ENCODE peak calls at places on chromosomes 4 and X, in nine cellular contexts. One of them, this sample, is unnamed.

GRCh38 chr4:68021185-68021584 is 57.9 kb upstream of the TMPRSS11A start:
- DNase-seq in GM20000: no peak
- DNase-seq in MM.1S: no peak
- DNase-seq in PC-3: peak; percentile 26
- DNase-seq in WTC11: no peak
- DNase-seq in psoas muscle: no peak
- DNase-seq in kidney: no peak
- DNase-seq in fibroblast of pulmonary artery: peak; percentile 0
- DNase-seq in fibroblast of lung: no peak
- DNase-seq in this sample: no peak

GRCh38 chrX:19886888-19887531 is 390 bp downstream of the SH3KBP1 start:
- DNase-seq in GM20000: peak; percentile 64
- DNase-seq in MM.1S: peak; percentile 7
- DNase-seq in PC-3: peak; percentile 5
- DNase-seq in WTC11: peak; percentile 18
- DNase-seq in psoas muscle: peak; percentile 58
- DNase-seq in kidney: peak; percentile 74
- DNase-seq in fibroblast of pulmonary artery: no peak
- DNase-seq in fibroblast of lung: no peak
- DNase-seq in this sample: peak; percentile 49

GRCh38 chrX:17039826-17040225 is 93.4 kb downstream of the REPS2 start:
- DNase-seq in GM20000: no peak
- DNase-seq in MM.1S: no peak
- DNase-seq in PC-3: peak; percentile 53
- DNase-seq in WTC11: no peak
- DNase-seq in psoas muscle: no peak
- DNase-seq in kidney: no peak
- DNase-seq in fibroblast of pulmonary artery: peak; percentile 60
- DNase-seq in fibroblast of lung: peak; percentile 79
- DNase-seq in this sample: no peak

GRCh38 chr4:5054532-5054931 is 3.3 kb downstream of the STK32B start:
- DNase-seq in GM20000: no peak
- DNase-seq in MM.1S: no peak
- DNase-seq in PC-3: peak; percentile 41
- DNase-seq in WTC11: no peak
- DNase-seq in psoas muscle: no peak
- DNase-seq in kidney: no peak
- DNase-seq in fibroblast of pulmonary artery: no peak
- DNase-seq in fibroblast of lung: no peak
- DNase-seq in this sample: no peak

GRCh38 chr4:72770708-72771107 is 201.7 kb upstream of the ADAMTS3 start:
- DNase-seq in GM20000: no peak
- DNase-seq in MM.1S: no peak
- DNase-seq in PC-3: no peak
- DNase-seq in WTC11: no peak
- DNase-seq in psoas muscle: no peak
- DNase-seq in kidney: no peak
- DNase-seq in fibroblast of pulmonary artery: no peak
- DNase-seq in fibroblast of lung: no peak
- DNase-seq in this sample: no peak

GRCh38 chr4:182212211-182212761 is 30.9 kb upstream of the TENM3 start:
- DNase-seq in GM20000: no peak
- DNase-seq in MM.1S: no peak
- DNase-seq in PC-3: no peak
- DNase-seq in WTC11: no peak
- DNase-seq in psoas muscle: no peak
- DNase-seq in kidney: no peak
- DNase-seq in fibroblast of pulmonary artery: no peak
- DNase-seq in fibroblast of lung: peak; percentile 67
- DNase-seq in this sample: no peak

GRCh38 chrX:132216283-132216682 is 3.0 kb downstream of the RAP2C start:
- DNase-seq in GM20000: no peak
- DNase-seq in MM.1S: no peak
- DNase-seq in PC-3: no peak
- DNase-seq in WTC11: no peak
- DNase-seq in psoas muscle: no peak
- DNase-seq in kidney: no peak
- DNase-seq in fibroblast of pulmonary artery: no peak
- DNase-seq in fibroblast of lung: peak; percentile 31
- DNase-seq in this sample: no peak

GRCh38 chrX:150848914-150849365 is 49.5 kb downstream of the CD99L2 start:
- DNase-seq in GM20000: no peak
- DNase-seq in MM.1S: no peak
- DNase-seq in PC-3: peak; percentile 93
- DNase-seq in WTC11: no peak
- DNase-seq in psoas muscle: no peak
- DNase-seq in kidney: no peak
- DNase-seq in fibroblast of pulmonary artery: no peak
- DNase-seq in fibroblast of lung: no peak
- DNase-seq in this sample: no peak

GRCh38 chrX:15988661-15989603 is 134.3 kb upstream of the AP1S2 start:
- DNase-seq in GM20000: peak; percentile 2
- DNase-seq in MM.1S: no peak
- DNase-seq in PC-3: peak; percentile 53
- DNase-seq in WTC11: no peak
- DNase-seq in psoas muscle: no peak
- DNase-seq in kidney: no peak
- DNase-seq in fibroblast of pulmonary artery: peak; percentile 83
- DNase-seq in fibroblast of lung: peak; percentile 64
- DNase-seq in this sample: no peak

GRCh38 chrX:16807548-16807947 is 21.3 kb downstream of the TXLNG start:
- DNase-seq in GM20000: no peak
- DNase-seq in MM.1S: no peak
- DNase-seq in PC-3: no peak
- DNase-seq in WTC11: no peak
- DNase-seq in psoas muscle: no peak
- DNase-seq in kidney: no peak
- DNase-seq in fibroblast of pulmonary artery: peak; percentile 60
- DNase-seq in fibroblast of lung: peak; percentile 23
- DNase-seq in this sample: no peak

GRCh38 chrX:15349046-15349445 is 13.7 kb upstream of the PIGA start:
- DNase-seq in GM20000: peak; percentile 21
- DNase-seq in MM.1S: peak; percentile 47
- DNase-seq in PC-3: peak; percentile 83
- DNase-seq in WTC11: no peak
- DNase-seq in psoas muscle: no peak
- DNase-seq in kidney: no peak
- DNase-seq in fibroblast of pulmonary artery: peak; percentile 80
- DNase-seq in fibroblast of lung: peak; percentile 78
- DNase-seq in this sample: peak; percentile 35

GRCh38 chr4:31366041-31366440 is 645.9 kb downstream of the PCDH7 start:
- DNase-seq in GM20000: no peak
- DNase-seq in MM.1S: no peak
- DNase-seq in PC-3: peak; percentile 61
- DNase-seq in WTC11: no peak
- DNase-seq in psoas muscle: no peak
- DNase-seq in kidney: no peak
- DNase-seq in fibroblast of pulmonary artery: peak; percentile 29
- DNase-seq in fibroblast of lung: peak; percentile 9
- DNase-seq in this sample: no peak

GRCh38 chrX:48491809-48492208 is 15.8 kb downstream of the FTSJ1 start:
- DNase-seq in GM20000: no peak
- DNase-seq in MM.1S: no peak
- DNase-seq in PC-3: no peak
- DNase-seq in WTC11: no peak
- DNase-seq in psoas muscle: no peak
- DNase-seq in kidney: peak; percentile 15
- DNase-seq in fibroblast of pulmonary artery: no peak
- DNase-seq in fibroblast of lung: no peak
- DNase-seq in this sample: no peak

GRCh38 chrX:48492293-48492910 is 16.4 kb upstream of the PORCN start:
- DNase-seq in GM20000: no peak
- DNase-seq in MM.1S: no peak
- DNase-seq in PC-3: peak; percentile 40
- DNase-seq in WTC11: no peak
- DNase-seq in psoas muscle: no peak
- DNase-seq in kidney: peak; percentile 74
- DNase-seq in fibroblast of pulmonary artery: peak; percentile 17
- DNase-seq in fibroblast of lung: no peak
- DNase-seq in this sample: no peak

GRCh38 chrX:48490661-48491060 is 14.7 kb downstream of the FTSJ1 start:
- DNase-seq in GM20000: no peak
- DNase-seq in MM.1S: no peak
- DNase-seq in PC-3: peak; percentile 90
- DNase-seq in WTC11: no peak
- DNase-seq in psoas muscle: no peak
- DNase-seq in kidney: peak; percentile 9
- DNase-seq in fibroblast of pulmonary artery: no peak
- DNase-seq in fibroblast of lung: no peak
- DNase-seq in this sample: no peak

GRCh38 chrX:48496660-48497059 is 12.1 kb upstream of the PORCN start:
- DNase-seq in GM20000: no peak
- DNase-seq in MM.1S: no peak
- DNase-seq in PC-3: peak; percentile 22
- DNase-seq in WTC11: no peak
- DNase-seq in psoas muscle: no peak
- DNase-seq in kidney: peak; percentile 28
- DNase-seq in fibroblast of pulmonary artery: no peak
- DNase-seq in fibroblast of lung: no peak
- DNase-seq in this sample: no peak

DNA sequence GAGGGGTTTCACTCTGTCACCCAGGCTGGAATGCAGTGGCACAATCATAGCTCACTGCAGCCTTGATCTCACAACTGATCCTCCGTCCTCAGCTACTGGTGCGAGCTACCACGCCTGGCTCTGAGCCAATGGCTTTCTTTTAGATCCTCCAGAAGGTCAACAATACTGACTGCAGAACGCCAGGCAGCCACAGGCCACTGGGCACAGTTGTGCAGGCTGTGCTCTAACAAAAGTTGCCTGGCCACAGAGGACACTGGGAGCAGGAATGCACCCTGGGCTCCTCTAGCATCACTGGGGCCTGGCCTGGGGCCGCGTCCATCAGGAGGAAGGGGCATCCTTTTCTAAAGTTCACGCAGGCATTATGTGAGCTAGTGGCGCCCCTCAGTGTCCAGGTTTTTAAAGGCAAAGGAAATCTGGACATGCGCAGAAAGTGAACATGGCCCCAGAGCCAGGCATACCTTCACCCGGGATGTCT is 14.9 kb upstream of the PORCN start:
- DNase-seq in GM20000: no peak
- DNase-seq in MM.1S: peak; percentile 41
- DNase-seq in PC-3: peak; percentile 48
- DNase-seq in WTC11: peak; percentile 57
- DNase-seq in psoas muscle: no peak
- DNase-seq in kidney: peak; percentile 59
- DNase-seq in fibroblast of pulmonary artery: peak; percentile 51
- DNase-seq in fibroblast of lung: peak; percentile 50
- DNase-seq in this sample: no peak
- TF ChIP-seq CTCF in GM20000: no peak
- TF ChIP-seq CTCF in MM.1S: peak; percentile 32
- TF ChIP-seq CTCF in PC-3: peak; percentile 59
- TF ChIP-seq CTCF in WTC11: no peak
- TF ChIP-seq CTCF in psoas muscle: no peak
- TF ChIP-seq CTCF in kidney: peak; percentile 24
- TF ChIP-seq CTCF in fibroblast of pulmonary artery: peak; percentile 36
- TF ChIP-seq CTCF in fibroblast of lung: peak; percentile 36
- TF ChIP-seq CTCF in this sample: no peak

GRCh38 chr4:189096717-189097116 is 844.0 kb upstream of the FRG1 start:
- DNase-seq in GM20000: no peak
- DNase-seq in MM.1S: no peak
- DNase-seq in PC-3: no peak
- DNase-seq in WTC11: peak; percentile 71
- DNase-seq in psoas muscle: no peak
- DNase-seq in kidney: no peak
- DNase-seq in fibroblast of pulmonary artery: no peak
- DNase-seq in fibroblast of lung: no peak
- DNase-seq in this sample: no peak
- TF ChIP-seq CTCF in GM20000: no peak
- TF ChIP-seq CTCF in MM.1S: no peak
- TF ChIP-seq CTCF in PC-3: peak; percentile 25
- TF ChIP-seq CTCF in WTC11: peak; percentile 93
- TF ChIP-seq CTCF in psoas muscle: no peak
- TF ChIP-seq CTCF in kidney: no peak
- TF ChIP-seq CTCF in fibroblast of pulmonary artery: no peak
- TF ChIP-seq CTCF in fibroblast of lung: no peak
- TF ChIP-seq CTCF in this sample: no peak

DNA sequence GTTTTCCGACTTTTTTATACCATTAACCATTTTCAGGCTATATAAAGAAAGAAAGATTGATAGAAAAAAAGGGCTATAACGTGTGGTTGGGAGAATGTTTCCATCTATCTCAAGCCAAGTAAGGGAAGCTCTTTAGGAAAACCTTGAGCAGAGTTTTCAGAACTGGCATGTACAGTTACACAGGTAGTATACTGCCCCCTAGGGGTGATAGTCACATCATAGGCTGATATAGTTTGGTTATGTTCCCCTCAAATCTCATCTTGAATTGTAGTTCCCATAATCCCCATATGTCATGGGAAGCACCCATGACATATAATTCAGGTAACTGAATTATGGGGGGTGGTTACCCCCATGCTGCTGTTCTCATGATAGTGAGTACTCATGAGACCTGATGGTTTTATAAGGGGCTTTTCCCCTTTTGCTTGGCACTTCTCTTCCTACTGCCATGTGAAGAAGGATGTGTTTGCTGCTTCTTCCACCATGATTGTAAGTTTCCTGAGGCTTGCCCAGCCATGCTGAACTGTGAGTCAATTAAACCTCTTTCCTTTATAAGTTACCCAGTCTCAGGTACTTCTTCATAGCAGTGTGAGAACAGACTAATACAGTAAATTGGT is 186.8 kb downstream of the TMA16 start:
- DNase-seq in GM20000: peak; percentile 25
- DNase-seq in MM.1S: peak; percentile 66
- DNase-seq in PC-3: peak; percentile 54
- DNase-seq in WTC11: no peak
- DNase-seq in psoas muscle: no peak
- DNase-seq in kidney: no peak
- DNase-seq in fibroblast of pulmonary artery: peak; percentile 24
- DNase-seq in fibroblast of lung: peak; percentile 57
- DNase-seq in this sample: peak; percentile 64
- TF ChIP-seq CTCF in GM20000: peak; percentile 41
- TF ChIP-seq CTCF in MM.1S: peak; percentile 70
- TF ChIP-seq CTCF in PC-3: peak; percentile 68
- TF ChIP-seq CTCF in WTC11: peak; percentile 74
- TF ChIP-seq CTCF in psoas muscle: peak; percentile 24
- TF ChIP-seq CTCF in kidney: peak; percentile 51
- TF ChIP-seq CTCF in fibroblast of pulmonary artery: peak; percentile 26
- TF ChIP-seq CTCF in fibroblast of lung: peak; percentile 58
- TF ChIP-seq CTCF in this sample: peak; percentile 57

DNA sequence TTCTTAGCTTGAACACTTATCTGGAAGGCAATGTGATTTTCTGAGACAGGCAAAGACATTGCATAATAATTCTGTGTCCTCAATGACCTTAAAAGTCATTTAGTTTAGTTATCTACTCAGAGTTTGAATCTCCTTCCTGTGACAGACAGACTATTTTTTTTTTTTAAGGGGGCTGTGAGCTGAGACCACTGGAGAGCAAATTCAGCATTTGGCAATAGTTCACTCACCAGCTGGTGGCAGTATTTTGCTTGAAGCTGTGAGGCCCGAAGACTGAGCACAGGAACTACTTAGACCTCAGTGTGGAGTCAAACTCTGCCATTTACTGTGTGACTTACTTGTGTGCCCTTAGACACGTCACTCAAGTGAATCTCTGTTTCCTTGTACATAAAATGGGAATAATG is 22.9 kb upstream of the CPE start:
- DNase-seq in GM20000: peak; percentile 18
- DNase-seq in MM.1S: peak; percentile 43
- DNase-seq in PC-3: peak; percentile 54
- DNase-seq in WTC11: peak; percentile 63
- DNase-seq in psoas muscle: no peak
- DNase-seq in kidney: no peak
- DNase-seq in fibroblast of pulmonary artery: no peak
- DNase-seq in fibroblast of lung: peak; percentile 63
- DNase-seq in this sample: peak; percentile 11
- TF ChIP-seq CTCF in GM20000: peak; percentile 23
- TF ChIP-seq CTCF in MM.1S: peak; percentile 47
- TF ChIP-seq CTCF in PC-3: peak; percentile 73
- TF ChIP-seq CTCF in WTC11: no peak
- TF ChIP-seq CTCF in psoas muscle: peak; percentile 18
- TF ChIP-seq CTCF in kidney: peak; percentile 54
- TF ChIP-seq CTCF in fibroblast of pulmonary artery: peak; percentile 49
- TF ChIP-seq CTCF in fibroblast of lung: peak; percentile 64
- TF ChIP-seq CTCF in this sample: peak; percentile 29

This sample was measured in GM13976.